ENCODE peak calls at places on chromosomes 13 and 19, in four cellular contexts. T, D, C and U are unnamed samples.

GRCh38 chr19:45331411-45331810 is 8.7 kb upstream of the CKM start:
- DNase-seq in T (no peak), D (no peak), C (no peak), U (no peak)

GRCh38 chr13:50914301-50914700 is 4.7 kb downstream of the RNASEH2B start:
- DNase-seq in T (no peak), D (no peak), C (peak), U (no peak)

GRCh38 chr13:44017756-44018309 is 138.1 kb downstream of the LACC1 start:
- DNase-seq in T (no peak), D (no peak), C (no peak), U (no peak)

GRCh38 chr13:40755082-40755755 is 15.8 kb downstream of the MRPS31 start:
- DNase-seq in T (no peak), D (no peak), C (no peak), U (no peak)

GRCh38 chr19:10353793-10354391 is 14.5 kb upstream of the ICAM3 start:
- DNase-seq in T (peak), D (peak), C (peak), U (peak)

GRCh38 chr13:53250272-53250875 is 221.8 kb downstream of the OLFM4 start:
- DNase-seq in T (peak), D (peak), C (peak), U (peak)

GRCh38 chr19:51311388-51312257 is at the start of gene IGLON5:
- DNase-seq in T (no peak), D (no peak), C (no peak), U (peak)

GRCh38 chr19:38945562-38946228 is 15.0 kb downstream of the MRPS12 start:
- DNase-seq in T (no peak), D (no peak), C (no peak), U (no peak)

GRCh38 chr19:49645995-49646394 is 4.0 kb downstream of the SCAF1 start:
- DNase-seq in T (no peak), D (no peak), C (no peak), U (no peak)

GRCh38 chr13:112690242-112690943 is 555 bp downstream of the ATP11A start:
- DNase-seq in T (peak), D (peak), C (peak), U (no peak)

GRCh38 chr19:10815969-10816635 is 19.9 kb downstream of the TMED1 start:
- DNase-seq in T (no peak), D (no peak), C (no peak), U (peak)

GRCh38 chr19:20233105-20233504 is 66.1 kb downstream of the ZNF486 start:
- DNase-seq in T (no peak), D (no peak), C (no peak), U (no peak)

GRCh38 chr19:20664917-20665781 is 3.8 kb upstream of the ZNF626 start:
- DNase-seq in T (no peak), D (no peak), C (peak), U (peak)

GRCh38 chr19:48681127-48681470 is 8.3 kb upstream of the NTN5 start:
- DNase-seq in T (no peak), D (no peak), C (peak), U (peak)

GRCh38 chr13:77554079-77554478 is 18.6 kb downstream of the SCEL start:
- DNase-seq in T (no peak), D (no peak), C (no peak), U (no peak)

GRCh38 chr13:40644838-40645620 is 21.4 kb downstream of the FOXO1 start:
- DNase-seq in T (no peak), D (no peak), C (peak), U (no peak)

GRCh38 chr19:54469496-54469934 is 3.6 kb downstream of the CDC42EP5 start:
- DNase-seq in T (peak), D (no peak), C (no peak), U (no peak)